ENCODE peak calls at places on chromosomes 5 and 9, in seven cellular contexts. One of them, this sample, is unnamed.

GRCh38 chr5:71623221-71623794 is 36.2 kb downstream of the MCCC2 start:
- DNase-seq in mesendoderm: no peak
- DNase-seq in BJ: no peak
- DNase-seq in fibroblast of mammary gland: no peak
- DNase-seq in pancreas: no peak
- DNase-seq in PC-9: no peak
- DNase-seq in transverse colon: no peak
- DNase-seq in this sample: no peak

GRCh38 chr5:140321796-140322195 is 18.9 kb upstream of the PFDN1 start:
- DNase-seq in fibroblast of mammary gland: no peak
- DNase-seq in PC-9: peak
- DNase-seq in mesendoderm: no peak
- DNase-seq in transverse colon: peak
- DNase-seq in pancreas: no peak
- DNase-seq in BJ: no peak
- DNase-seq in this sample: no peak

GRCh38 chr9:86591472-86591871 is 237.3 kb upstream of the TUT7 start:
- DNase-seq in fibroblast of mammary gland: peak
- DNase-seq in BJ: no peak
- DNase-seq in PC-9: no peak
- DNase-seq in transverse colon: no peak
- DNase-seq in mesendoderm: no peak
- DNase-seq in pancreas: no peak
- DNase-seq in this sample: no peak

GRCh38 chr5:154437281-154437965 is 8.4 kb upstream of the SAP30L start:
- DNase-seq in mesendoderm: no peak
- DNase-seq in pancreas: no peak
- DNase-seq in BJ: no peak
- DNase-seq in transverse colon: no peak
- DNase-seq in PC-9: no peak
- DNase-seq in fibroblast of mammary gland: no peak
- DNase-seq in this sample: no peak

GRCh38 chr5:108356286-108356685 is 25.6 kb downstream of the FBXL17 start:
- DNase-seq in fibroblast of mammary gland: no peak
- DNase-seq in PC-9: no peak
- DNase-seq in mesendoderm: no peak
- DNase-seq in BJ: no peak
- DNase-seq in pancreas: no peak
- DNase-seq in transverse colon: no peak
- DNase-seq in this sample: no peak

GRCh38 chr9:35903049-35903448 is 3.0 kb upstream of the HRCT1 start:
- DNase-seq in mesendoderm: peak
- DNase-seq in PC-9: peak
- DNase-seq in transverse colon: no peak
- DNase-seq in pancreas: peak
- DNase-seq in fibroblast of mammary gland: peak
- DNase-seq in BJ: no peak
- DNase-seq in this sample: peak

GRCh38 chr5:172172912-172173591 is 15.0 kb downstream of the STK10 start:
- DNase-seq in transverse colon: no peak
- DNase-seq in fibroblast of mammary gland: no peak
- DNase-seq in pancreas: no peak
- DNase-seq in BJ: no peak
- DNase-seq in mesendoderm: no peak
- DNase-seq in PC-9: no peak
- DNase-seq in this sample: no peak

GRCh38 chr5:157594237-157594636 is 18.7 kb upstream of the ADAM19 start:
- DNase-seq in pancreas: no peak
- DNase-seq in transverse colon: no peak
- DNase-seq in PC-9: no peak
- DNase-seq in fibroblast of mammary gland: peak
- DNase-seq in BJ: no peak
- DNase-seq in mesendoderm: no peak
- DNase-seq in this sample: no peak

GRCh38 chr5:176535101-176535654 is 2.0 kb downstream of the RNF44 start:
- DNase-seq in BJ: no peak
- DNase-seq in pancreas: peak
- DNase-seq in mesendoderm: peak
- DNase-seq in transverse colon: peak
- DNase-seq in PC-9: no peak
- DNase-seq in fibroblast of mammary gland: no peak
- DNase-seq in this sample: peak

GRCh38 chr9:134701581-134702259 is 60.1 kb downstream of the COL5A1 start:
- DNase-seq in mesendoderm: no peak
- DNase-seq in BJ: no peak
- DNase-seq in pancreas: no peak
- DNase-seq in transverse colon: no peak
- DNase-seq in PC-9: no peak
- DNase-seq in fibroblast of mammary gland: no peak
- DNase-seq in this sample: no peak

GRCh38 chr5:41334758-41335157 is 121.4 kb upstream of the C6 start:
- DNase-seq in PC-9: no peak
- DNase-seq in pancreas: no peak
- DNase-seq in fibroblast of mammary gland: peak
- DNase-seq in transverse colon: no peak
- DNase-seq in mesendoderm: peak
- DNase-seq in BJ: no peak
- DNase-seq in this sample: no peak

GRCh38 chr5:149938791-149939358 is 5.7 kb downstream of the PDE6A start:
- DNase-seq in pancreas: no peak
- DNase-seq in fibroblast of mammary gland: peak
- DNase-seq in mesendoderm: peak
- DNase-seq in BJ: peak
- DNase-seq in PC-9: peak
- DNase-seq in transverse colon: no peak
- DNase-seq in this sample: peak

GRCh38 chr9:17800397-17800796 is 221.5 kb downstream of the SH3GL2 start:
- DNase-seq in BJ: no peak
- DNase-seq in PC-9: no peak
- DNase-seq in mesendoderm: peak
- DNase-seq in pancreas: no peak
- DNase-seq in fibroblast of mammary gland: no peak
- DNase-seq in transverse colon: no peak
- DNase-seq in this sample: no peak

GRCh38 chr9:89674667-89675402 is 70.0 kb downstream of the GADD45G start:
- DNase-seq in BJ: no peak
- DNase-seq in PC-9: no peak
- DNase-seq in fibroblast of mammary gland: peak
- DNase-seq in transverse colon: peak
- DNase-seq in pancreas: no peak
- DNase-seq in mesendoderm: peak
- DNase-seq in this sample: no peak

GRCh38 chr5:156147251-156147947 is 179.6 kb upstream of the SGCD start:
- DNase-seq in fibroblast of mammary gland: peak
- DNase-seq in PC-9: no peak
- DNase-seq in pancreas: no peak
- DNase-seq in mesendoderm: no peak
- DNase-seq in BJ: peak
- DNase-seq in transverse colon: no peak
- DNase-seq in this sample: no peak

GRCh38 chr9:5587024-5587423 is 41.9 kb upstream of the RIC1 start:
- DNase-seq in PC-9: peak
- DNase-seq in fibroblast of mammary gland: peak
- DNase-seq in BJ: no peak
- DNase-seq in mesendoderm: no peak
- DNase-seq in transverse colon: no peak
- DNase-seq in pancreas: no peak
- DNase-seq in this sample: no peak

GRCh38 chr9:137795156-137795666 is 82.4 kb upstream of the CACNA1B start:
- DNase-seq in pancreas: peak
- DNase-seq in PC-9: no peak
- DNase-seq in transverse colon: no peak
- DNase-seq in fibroblast of mammary gland: no peak
- DNase-seq in mesendoderm: no peak
- DNase-seq in BJ: no peak
- DNase-seq in this sample: no peak

GRCh38 chr5:36060516-36060885 is 6.2 kb downstream of the UGT3A2 start:
- DNase-seq in PC-9: no peak
- DNase-seq in BJ: no peak
- DNase-seq in mesendoderm: peak
- DNase-seq in pancreas: no peak
- DNase-seq in fibroblast of mammary gland: peak
- DNase-seq in transverse colon: no peak
- DNase-seq in this sample: no peak

GRCh38 chr5:154517781-154518437 is 39.9 kb upstream of the HAND1 start:
- DNase-seq in PC-9: no peak
- DNase-seq in transverse colon: no peak
- DNase-seq in mesendoderm: peak
- DNase-seq in fibroblast of mammary gland: no peak
- DNase-seq in pancreas: no peak
- DNase-seq in BJ: no peak
- DNase-seq in this sample: no peak

GRCh38 chr5:142512041-142512679 is 173.7 kb downstream of the FGF1 start:
- DNase-seq in BJ: no peak
- DNase-seq in PC-9: no peak
- DNase-seq in transverse colon: no peak
- DNase-seq in fibroblast of mammary gland: peak
- DNase-seq in mesendoderm: no peak
- DNase-seq in pancreas: no peak
- DNase-seq in this sample: no peak

GRCh38 chr9:121499427-121500164 is at the start of gene GGTA1:
- DNase-seq in pancreas: peak
- DNase-seq in fibroblast of mammary gland: peak
- DNase-seq in transverse colon: peak
- DNase-seq in PC-9: no peak
- DNase-seq in mesendoderm: peak
- DNase-seq in BJ: no peak
- DNase-seq in this sample: peak

GRCh38 chr5:141839015-141839513 is 39.1 kb downstream of the PCDH1 start:
- DNase-seq in mesendoderm: peak
- DNase-seq in transverse colon: no peak
- DNase-seq in BJ: no peak
- DNase-seq in PC-9: no peak
- DNase-seq in fibroblast of mammary gland: no peak
- DNase-seq in pancreas: no peak
- DNase-seq in this sample: no peak

GRCh38 chr5:115319007-115319406 is 22.6 kb upstream of the CCDC112 start:
- DNase-seq in fibroblast of mammary gland: no peak
- DNase-seq in PC-9: no peak
- DNase-seq in BJ: no peak
- DNase-seq in pancreas: no peak
- DNase-seq in mesendoderm: no peak
- DNase-seq in transverse colon: no peak
- DNase-seq in this sample: no peak

GRCh38 chr5:2383678-2384025 is 367.8 kb downstream of the IRX2 start:
- DNase-seq in pancreas: no peak
- DNase-seq in mesendoderm: no peak
- DNase-seq in fibroblast of mammary gland: no peak
- DNase-seq in PC-9: no peak
- DNase-seq in transverse colon: no peak
- DNase-seq in BJ: no peak
- DNase-seq in this sample: no peak

GRCh38 chr5:98771389-98772109 is 1.9 kb upstream of the RGMB start:
- DNase-seq in fibroblast of mammary gland: peak
- DNase-seq in transverse colon: peak
- DNase-seq in BJ: peak
- DNase-seq in mesendoderm: peak
- DNase-seq in PC-9: peak
- DNase-seq in pancreas: peak
- DNase-seq in this sample: peak

GRCh38 chr9:13278368-13279246 is 885 bp downstream of the MPDZ start:
- DNase-seq in fibroblast of mammary gland: peak
- DNase-seq in transverse colon: peak
- DNase-seq in PC-9: no peak
- DNase-seq in pancreas: peak
- DNase-seq in BJ: no peak
- DNase-seq in mesendoderm: peak
- DNase-seq in this sample: peak
- H3K4me3 ChIP-seq in fibroblast of mammary gland: peak
- H3K4me3 ChIP-seq in transverse colon: peak
- H3K4me3 ChIP-seq in PC-9: peak
- H3K4me3 ChIP-seq in pancreas: peak
- H3K4me3 ChIP-seq in BJ: peak
- H3K4me3 ChIP-seq in mesendoderm: peak
- H3K4me3 ChIP-seq in this sample: peak

DNA sequence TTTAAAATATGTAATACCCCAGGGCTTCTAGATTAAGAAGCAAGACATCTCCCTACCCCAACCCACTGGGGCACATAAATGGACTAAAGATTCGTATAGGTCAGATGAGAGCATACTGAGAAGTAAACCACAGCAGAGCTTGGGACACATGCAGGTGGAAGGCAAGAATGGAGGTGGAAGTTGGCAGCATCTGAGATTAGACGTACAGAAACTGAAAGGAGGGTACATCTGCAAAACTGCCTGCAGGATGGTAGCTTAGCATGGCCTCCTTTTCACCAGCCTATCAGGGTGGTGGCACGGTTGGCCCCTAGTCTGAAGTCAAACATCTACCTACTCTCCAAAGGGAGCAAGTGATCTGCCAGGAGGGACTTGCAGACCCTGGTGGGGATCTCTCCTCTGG is 181.8 kb downstream of the TSSK1B start:
- DNase-seq in PC-9: no peak
- DNase-seq in mesendoderm: no peak
- DNase-seq in fibroblast of mammary gland: no peak
- DNase-seq in BJ: no peak
- DNase-seq in transverse colon: peak
- DNase-seq in pancreas: no peak
- DNase-seq in this sample: no peak
- H3K4me3 ChIP-seq in PC-9: no peak
- H3K4me3 ChIP-seq in mesendoderm: no peak
- H3K4me3 ChIP-seq in fibroblast of mammary gland: no peak
- H3K4me3 ChIP-seq in BJ: no peak
- H3K4me3 ChIP-seq in transverse colon: no peak
- H3K4me3 ChIP-seq in pancreas: no peak
- H3K4me3 ChIP-seq in this sample: no peak

GRCh38 chr5:78805474-78806124 is 157.0 kb upstream of the LHFPL2 start:
- DNase-seq in pancreas: no peak
- DNase-seq in mesendoderm: no peak
- DNase-seq in BJ: no peak
- DNase-seq in PC-9: no peak
- DNase-seq in fibroblast of mammary gland: no peak
- DNase-seq in transverse colon: no peak
- DNase-seq in this sample: no peak

GRCh38 chr5:78804995-78805394 is 156.4 kb upstream of the LHFPL2 start:
- DNase-seq in BJ: no peak
- DNase-seq in transverse colon: no peak
- DNase-seq in mesendoderm: no peak
- DNase-seq in PC-9: no peak
- DNase-seq in fibroblast of mammary gland: no peak
- DNase-seq in pancreas: no peak
- DNase-seq in this sample: no peak

GRCh38 chr5:78808818-78809217 is 160.2 kb upstream of the LHFPL2 start:
- DNase-seq in transverse colon: no peak
- DNase-seq in mesendoderm: no peak
- DNase-seq in PC-9: no peak
- DNase-seq in pancreas: no peak
- DNase-seq in BJ: no peak
- DNase-seq in fibroblast of mammary gland: no peak
- DNase-seq in this sample: no peak

GRCh38 chr5:78808380-78808779 is 159.8 kb upstream of the LHFPL2 start:
- DNase-seq in fibroblast of mammary gland: no peak
- DNase-seq in BJ: no peak
- DNase-seq in PC-9: no peak
- DNase-seq in transverse colon: no peak
- DNase-seq in mesendoderm: no peak
- DNase-seq in pancreas: no peak
- DNase-seq in this sample: no peak

GRCh38 chr5:78806544-78806943 is 158.0 kb upstream of the LHFPL2 start:
- DNase-seq in BJ: peak
- DNase-seq in transverse colon: no peak
- DNase-seq in pancreas: no peak
- DNase-seq in fibroblast of mammary gland: peak
- DNase-seq in mesendoderm: no peak
- DNase-seq in PC-9: peak
- DNase-seq in this sample: no peak
- H3K4me3 ChIP-seq in BJ: no peak
- H3K4me3 ChIP-seq in transverse colon: no peak
- H3K4me3 ChIP-seq in pancreas: no peak
- H3K4me3 ChIP-seq in fibroblast of mammary gland: no peak
- H3K4me3 ChIP-seq in mesendoderm: no peak
- H3K4me3 ChIP-seq in PC-9: no peak
- H3K4me3 ChIP-seq in this sample: no peak

GRCh38 chr5:64505769-64506566 is at the start of gene RGS7BP:
- DNase-seq in pancreas: peak
- DNase-seq in PC-9: no peak
- DNase-seq in fibroblast of mammary gland: peak
- DNase-seq in BJ: no peak
- DNase-seq in mesendoderm: peak
- DNase-seq in transverse colon: no peak
- DNase-seq in this sample: peak
- H3K4me3 ChIP-seq in pancreas: peak
- H3K4me3 ChIP-seq in PC-9: no peak
- H3K4me3 ChIP-seq in fibroblast of mammary gland: peak
- H3K4me3 ChIP-seq in BJ: peak
- H3K4me3 ChIP-seq in mesendoderm: peak
- H3K4me3 ChIP-seq in transverse colon: peak
- H3K4me3 ChIP-seq in this sample: peak